ENCODE peak calls at places on chromosome 9, in ten cellular contexts. One of them, this sample, is unnamed.

GRCh38 chr9:130042406-130042930 is 521 bp downstream of the FNBP1 start:
- DNase-seq in NCI-H2081: no peak
- DNase-seq in EH: peak; percentile 34
- DNase-seq in Right ventricle myocardium superior: peak; percentile 69
- DNase-seq in activated naive CD8-positive, alpha-beta T cell treated with anti-CD3 and anti-CD28 coated beads, Interleukin-2, amount 10 ng/mL, durations not matched to agents 7 days and 5 days: peak; percentile 70
- DNase-seq in sciatic nerve: peak; percentile 69
- DNase-seq in cardiac muscle cell: peak; percentile 20
- DNase-seq in AG09309: no peak
- DNase-seq in astrocyte: no peak
- DNase-seq in neural crest cell: no peak
- DNase-seq in this sample: no peak

GRCh38 chr9:130920233-130920632 is 18.8 kb downstream of the FIBCD1 start:
- DNase-seq in NCI-H2081: no peak
- DNase-seq in neural crest cell: no peak
- DNase-seq in Right ventricle myocardium superior: no peak
- DNase-seq in AG09309: no peak
- DNase-seq in activated naive CD8-positive, alpha-beta T cell treated with anti-CD3 and anti-CD28 coated beads, Interleukin-2, amount 10 ng/mL, durations not matched to agents 7 days and 5 days: no peak
- DNase-seq in astrocyte: no peak
- DNase-seq in EH: no peak
- DNase-seq in sciatic nerve: no peak
- DNase-seq in cardiac muscle cell: no peak
- DNase-seq in this sample: no peak

GRCh38 chr9:36995927-36996471 is 38.1 kb downstream of the PAX5 start:
- DNase-seq in astrocyte: peak; percentile 26
- DNase-seq in neural crest cell: peak; percentile 68
- DNase-seq in EH: peak; percentile 64
- DNase-seq in AG09309: no peak
- DNase-seq in Right ventricle myocardium superior: peak; percentile 50
- DNase-seq in NCI-H2081: peak; percentile 28
- DNase-seq in cardiac muscle cell: peak; percentile 81
- DNase-seq in sciatic nerve: no peak
- DNase-seq in activated naive CD8-positive, alpha-beta T cell treated with anti-CD3 and anti-CD28 coated beads, Interleukin-2, amount 10 ng/mL, durations not matched to agents 7 days and 5 days: peak; percentile 73
- DNase-seq in this sample: peak; percentile 87

GRCh38 chr9:84754896-84755295 is 85.4 kb downstream of the NTRK2 start:
- DNase-seq in AG09309: no peak
- DNase-seq in cardiac muscle cell: no peak
- DNase-seq in Right ventricle myocardium superior: no peak
- DNase-seq in NCI-H2081: no peak
- DNase-seq in EH: peak; percentile 55
- DNase-seq in astrocyte: peak; percentile 59
- DNase-seq in activated naive CD8-positive, alpha-beta T cell treated with anti-CD3 and anti-CD28 coated beads, Interleukin-2, amount 10 ng/mL, durations not matched to agents 7 days and 5 days: no peak
- DNase-seq in neural crest cell: no peak
- DNase-seq in sciatic nerve: no peak
- DNase-seq in this sample: no peak

GRCh38 chr9:127779136-127779981 is 893 bp upstream of the SH2D3C start:
- DNase-seq in activated naive CD8-positive, alpha-beta T cell treated with anti-CD3 and anti-CD28 coated beads, Interleukin-2, amount 10 ng/mL, durations not matched to agents 7 days and 5 days: peak; percentile 66
- DNase-seq in astrocyte: no peak
- DNase-seq in EH: no peak
- DNase-seq in neural crest cell: no peak
- DNase-seq in NCI-H2081: no peak
- DNase-seq in AG09309: no peak
- DNase-seq in sciatic nerve: no peak
- DNase-seq in Right ventricle myocardium superior: no peak
- DNase-seq in cardiac muscle cell: peak; percentile 70
- DNase-seq in this sample: no peak

GRCh38 chr9:114836769-114837168 is 30.9 kb upstream of the TNFSF15 start:
- DNase-seq in astrocyte: no peak
- DNase-seq in sciatic nerve: no peak
- DNase-seq in AG09309: no peak
- DNase-seq in EH: peak; percentile 12
- DNase-seq in NCI-H2081: no peak
- DNase-seq in activated naive CD8-positive, alpha-beta T cell treated with anti-CD3 and anti-CD28 coated beads, Interleukin-2, amount 10 ng/mL, durations not matched to agents 7 days and 5 days: no peak
- DNase-seq in Right ventricle myocardium superior: no peak
- DNase-seq in cardiac muscle cell: no peak
- DNase-seq in neural crest cell: no peak
- DNase-seq in this sample: no peak

GRCh38 chr9:78167356-78167755 is 68.5 kb upstream of the CEP78 start:
- DNase-seq in sciatic nerve: no peak
- DNase-seq in Right ventricle myocardium superior: no peak
- DNase-seq in EH: no peak
- DNase-seq in activated naive CD8-positive, alpha-beta T cell treated with anti-CD3 and anti-CD28 coated beads, Interleukin-2, amount 10 ng/mL, durations not matched to agents 7 days and 5 days: no peak
- DNase-seq in astrocyte: no peak
- DNase-seq in cardiac muscle cell: no peak
- DNase-seq in NCI-H2081: peak; percentile 3
- DNase-seq in AG09309: no peak
- DNase-seq in neural crest cell: no peak
- DNase-seq in this sample: no peak

GRCh38 chr9:104907278-104907951 is 20.5 kb downstream of the ABCA1 start:
- DNase-seq in activated naive CD8-positive, alpha-beta T cell treated with anti-CD3 and anti-CD28 coated beads, Interleukin-2, amount 10 ng/mL, durations not matched to agents 7 days and 5 days: no peak
- DNase-seq in NCI-H2081: no peak
- DNase-seq in astrocyte: peak; percentile 92
- DNase-seq in neural crest cell: no peak
- DNase-seq in EH: peak; percentile 90
- DNase-seq in Right ventricle myocardium superior: peak; percentile 49
- DNase-seq in cardiac muscle cell: peak; percentile 92
- DNase-seq in sciatic nerve: no peak
- DNase-seq in AG09309: no peak
- DNase-seq in this sample: no peak

GRCh38 chr9:114786251-114786650 is 19.6 kb downstream of the TNFSF15 start:
- DNase-seq in AG09309: no peak
- DNase-seq in neural crest cell: no peak
- DNase-seq in activated naive CD8-positive, alpha-beta T cell treated with anti-CD3 and anti-CD28 coated beads, Interleukin-2, amount 10 ng/mL, durations not matched to agents 7 days and 5 days: no peak
- DNase-seq in NCI-H2081: no peak
- DNase-seq in astrocyte: no peak
- DNase-seq in EH: no peak
- DNase-seq in Right ventricle myocardium superior: no peak
- DNase-seq in cardiac muscle cell: no peak
- DNase-seq in sciatic nerve: no peak
- DNase-seq in this sample: no peak

GRCh38 chr9:9560382-9561035 is 1052.3 kb downstream of the PTPRD start:
- DNase-seq in EH: no peak
- DNase-seq in Right ventricle myocardium superior: no peak
- DNase-seq in sciatic nerve: no peak
- DNase-seq in NCI-H2081: no peak
- DNase-seq in neural crest cell: no peak
- DNase-seq in cardiac muscle cell: no peak
- DNase-seq in AG09309: no peak
- DNase-seq in activated naive CD8-positive, alpha-beta T cell treated with anti-CD3 and anti-CD28 coated beads, Interleukin-2, amount 10 ng/mL, durations not matched to agents 7 days and 5 days: no peak
- DNase-seq in astrocyte: no peak
- DNase-seq in this sample: no peak

GRCh38 chr9:115891929-115892328 is 261.7 kb upstream of the PAPPA start:
- DNase-seq in cardiac muscle cell: peak; percentile 34
- DNase-seq in NCI-H2081: no peak
- DNase-seq in astrocyte: peak; percentile 82
- DNase-seq in neural crest cell: no peak
- DNase-seq in sciatic nerve: no peak
- DNase-seq in EH: peak; percentile 92
- DNase-seq in Right ventricle myocardium superior: no peak
- DNase-seq in activated naive CD8-positive, alpha-beta T cell treated with anti-CD3 and anti-CD28 coated beads, Interleukin-2, amount 10 ng/mL, durations not matched to agents 7 days and 5 days: no peak
- DNase-seq in AG09309: peak; percentile 56
- DNase-seq in this sample: no peak

GRCh38 chr9:134325813-134326753 is at the start of gene RXRA:
- DNase-seq in cardiac muscle cell: peak; percentile 93
- DNase-seq in astrocyte: peak; percentile 77
- DNase-seq in NCI-H2081: no peak
- DNase-seq in EH: peak; percentile 88
- DNase-seq in Right ventricle myocardium superior: peak; percentile 92
- DNase-seq in sciatic nerve: peak; percentile 92
- DNase-seq in activated naive CD8-positive, alpha-beta T cell treated with anti-CD3 and anti-CD28 coated beads, Interleukin-2, amount 10 ng/mL, durations not matched to agents 7 days and 5 days: peak; percentile 60
- DNase-seq in AG09309: no peak
- DNase-seq in neural crest cell: peak; percentile 78
- DNase-seq in this sample: peak; percentile 89

GRCh38 chr9:83456226-83456625 is 82.0 kb downstream of the FRMD3 start:
- DNase-seq in NCI-H2081: no peak
- DNase-seq in Right ventricle myocardium superior: no peak
- DNase-seq in astrocyte: no peak
- DNase-seq in AG09309: no peak
- DNase-seq in EH: no peak
- DNase-seq in neural crest cell: no peak
- DNase-seq in activated naive CD8-positive, alpha-beta T cell treated with anti-CD3 and anti-CD28 coated beads, Interleukin-2, amount 10 ng/mL, durations not matched to agents 7 days and 5 days: no peak
- DNase-seq in sciatic nerve: no peak
- DNase-seq in cardiac muscle cell: peak; percentile 18
- DNase-seq in this sample: no peak

GRCh38 chr9:91421022-91421765 is 2.4 kb downstream of the NFIL3 start:
- DNase-seq in AG09309: no peak
- DNase-seq in sciatic nerve: peak; percentile 72
- DNase-seq in neural crest cell: peak; percentile 43
- DNase-seq in astrocyte: no peak
- DNase-seq in cardiac muscle cell: peak; percentile 66
- DNase-seq in EH: peak; percentile 43
- DNase-seq in Right ventricle myocardium superior: peak; percentile 63
- DNase-seq in activated naive CD8-positive, alpha-beta T cell treated with anti-CD3 and anti-CD28 coated beads, Interleukin-2, amount 10 ng/mL, durations not matched to agents 7 days and 5 days: peak; percentile 54
- DNase-seq in NCI-H2081: no peak
- DNase-seq in this sample: peak; percentile 82